ENCODE peak calls at places on chromosomes 5 and 9, in eight cellular contexts. One of them, this sample, is unnamed. For H3K4me1, the result is how much of the 10 kb centered on the place peaks cover.

GRCh38 chr5:42951169-42951846 is 88.8 kb downstream of the ANXA2R start:
- DNase-seq in CD8-positive, alpha-beta memory T cell: peak
- DNase-seq in heart right ventricle: peak
- DNase-seq in body of pancreas: peak
- DNase-seq in PC-3: no peak
- DNase-seq in A673: peak
- DNase-seq in transverse colon: peak
- DNase-seq in upper lobe of right lung: peak
- DNase-seq in this sample: no peak

GRCh38 chr5:74124826-74125225 is 498.8 kb downstream of the ARHGEF28 start:
- DNase-seq in CD8-positive, alpha-beta memory T cell: no peak
- DNase-seq in heart right ventricle: no peak
- DNase-seq in body of pancreas: no peak
- DNase-seq in PC-3: no peak
- DNase-seq in A673: no peak
- DNase-seq in transverse colon: no peak
- DNase-seq in upper lobe of right lung: no peak
- DNase-seq in this sample: no peak

GRCh38 chr9:89676281-89676680 is 71.5 kb downstream of the GADD45G start:
- DNase-seq in CD8-positive, alpha-beta memory T cell: no peak
- DNase-seq in heart right ventricle: peak
- DNase-seq in body of pancreas: peak
- DNase-seq in PC-3: no peak
- DNase-seq in A673: no peak
- DNase-seq in transverse colon: peak
- DNase-seq in upper lobe of right lung: peak
- DNase-seq in this sample: no peak

GRCh38 chr5:175288048-175288621 is 155.8 kb downstream of the DRD1 start:
- DNase-seq in CD8-positive, alpha-beta memory T cell: no peak
- DNase-seq in heart right ventricle: no peak
- DNase-seq in body of pancreas: no peak
- DNase-seq in PC-3: peak
- DNase-seq in A673: peak
- DNase-seq in transverse colon: no peak
- DNase-seq in upper lobe of right lung: no peak
- DNase-seq in this sample: no peak

GRCh38 chr5:35458824-35459207 is 158.8 kb upstream of the SPEF2 start:
- DNase-seq in CD8-positive, alpha-beta memory T cell: no peak
- DNase-seq in heart right ventricle: no peak
- DNase-seq in body of pancreas: peak
- DNase-seq in PC-3: no peak
- DNase-seq in A673: peak
- DNase-seq in transverse colon: peak
- DNase-seq in upper lobe of right lung: no peak
- DNase-seq in this sample: no peak

GRCh38 chr5:153807796-153808195 is 230.9 kb downstream of the FAM114A2 start:
- DNase-seq in CD8-positive, alpha-beta memory T cell: no peak
- DNase-seq in heart right ventricle: no peak
- DNase-seq in body of pancreas: no peak
- DNase-seq in PC-3: no peak
- DNase-seq in A673: no peak
- DNase-seq in transverse colon: no peak
- DNase-seq in upper lobe of right lung: no peak
- DNase-seq in this sample: no peak

GRCh38 chr5:64188776-64189175 is 23.1 kb downstream of the RNF180 start:
- DNase-seq in CD8-positive, alpha-beta memory T cell: no peak
- DNase-seq in heart right ventricle: no peak
- DNase-seq in body of pancreas: no peak
- DNase-seq in PC-3: no peak
- DNase-seq in A673: no peak
- DNase-seq in transverse colon: no peak
- DNase-seq in upper lobe of right lung: no peak
- DNase-seq in this sample: no peak

GRCh38 chr5:133230823-133231578 is 179.2 kb downstream of the HSPA4 start:
- DNase-seq in CD8-positive, alpha-beta memory T cell: no peak
- DNase-seq in heart right ventricle: no peak
- DNase-seq in body of pancreas: no peak
- DNase-seq in PC-3: no peak
- DNase-seq in A673: no peak
- DNase-seq in transverse colon: peak
- DNase-seq in upper lobe of right lung: no peak
- DNase-seq in this sample: no peak

GRCh38 chr9:88969646-88970373 is 21.5 kb upstream of the S1PR3 start:
- DNase-seq in CD8-positive, alpha-beta memory T cell: no peak
- DNase-seq in heart right ventricle: no peak
- DNase-seq in body of pancreas: no peak
- DNase-seq in PC-3: no peak
- DNase-seq in A673: no peak
- DNase-seq in transverse colon: no peak
- DNase-seq in upper lobe of right lung: no peak
- DNase-seq in this sample: no peak

GRCh38 chr9:91562412-91562811 is 138.8 kb upstream of the NFIL3 start:
- DNase-seq in CD8-positive, alpha-beta memory T cell: no peak
- DNase-seq in heart right ventricle: no peak
- DNase-seq in body of pancreas: no peak
- DNase-seq in PC-3: peak
- DNase-seq in A673: peak
- DNase-seq in transverse colon: no peak
- DNase-seq in upper lobe of right lung: no peak
- DNase-seq in this sample: no peak

GRCh38 chr5:67006152-67006848 is 190.3 kb downstream of the CD180 start:
- DNase-seq in CD8-positive, alpha-beta memory T cell: no peak
- DNase-seq in heart right ventricle: no peak
- DNase-seq in body of pancreas: no peak
- DNase-seq in PC-3: no peak
- DNase-seq in A673: no peak
- DNase-seq in transverse colon: no peak
- DNase-seq in upper lobe of right lung: no peak
- DNase-seq in this sample: no peak

GRCh38 chr5:67003373-67003905 is 193.2 kb downstream of the CD180 start:
- DNase-seq in CD8-positive, alpha-beta memory T cell: no peak
- DNase-seq in heart right ventricle: no peak
- DNase-seq in body of pancreas: no peak
- DNase-seq in PC-3: no peak
- DNase-seq in A673: no peak
- DNase-seq in transverse colon: no peak
- DNase-seq in upper lobe of right lung: no peak
- DNase-seq in this sample: no peak

GRCh38 chr5:67002832-67003231 is 193.8 kb downstream of the CD180 start:
- DNase-seq in CD8-positive, alpha-beta memory T cell: no peak
- DNase-seq in heart right ventricle: no peak
- DNase-seq in body of pancreas: no peak
- DNase-seq in PC-3: no peak
- DNase-seq in A673: no peak
- DNase-seq in transverse colon: no peak
- DNase-seq in upper lobe of right lung: no peak
- DNase-seq in this sample: no peak

GRCh38 chr5:67003906-67004729 is 192.5 kb downstream of the CD180 start:
- DNase-seq in CD8-positive, alpha-beta memory T cell: peak
- DNase-seq in heart right ventricle: peak
- DNase-seq in body of pancreas: peak
- DNase-seq in PC-3: peak
- DNase-seq in A673: peak
- DNase-seq in transverse colon: peak
- DNase-seq in upper lobe of right lung: peak
- DNase-seq in this sample: peak

GRCh38 chr5:67004730-67005350 is 191.8 kb downstream of the CD180 start:
- DNase-seq in CD8-positive, alpha-beta memory T cell: peak
- DNase-seq in heart right ventricle: no peak
- DNase-seq in body of pancreas: no peak
- DNase-seq in PC-3: no peak
- DNase-seq in A673: no peak
- DNase-seq in transverse colon: no peak
- DNase-seq in upper lobe of right lung: no peak
- DNase-seq in this sample: no peak
- H3K4me3 ChIP-seq in CD8-positive, alpha-beta memory T cell: peak
- H3K4me3 ChIP-seq in heart right ventricle: peak
- H3K4me3 ChIP-seq in body of pancreas: peak
- H3K4me3 ChIP-seq in PC-3: peak
- H3K4me3 ChIP-seq in A673: peak
- H3K4me3 ChIP-seq in transverse colon: peak
- H3K4me3 ChIP-seq in upper lobe of right lung: peak
- H3K4me3 ChIP-seq in this sample: peak

GRCh38 chr9:33233659-33234335 is 6.2 kb upstream of the SPINK4 start:
- DNase-seq in CD8-positive, alpha-beta memory T cell: no peak
- DNase-seq in heart right ventricle: no peak
- DNase-seq in body of pancreas: peak
- DNase-seq in PC-3: peak
- DNase-seq in A673: peak
- DNase-seq in transverse colon: peak
- DNase-seq in upper lobe of right lung: peak
- DNase-seq in this sample: no peak
- H3K4me1 ChIP-seq in CD8-positive, alpha-beta memory T cell: under half
- H3K4me1 ChIP-seq in heart right ventricle: under half
- H3K4me1 ChIP-seq in body of pancreas: under half
- H3K4me1 ChIP-seq in PC-3: half or more
- H3K4me1 ChIP-seq in A673: under half
- H3K4me1 ChIP-seq in transverse colon: under half
- H3K4me1 ChIP-seq in upper lobe of right lung: under half
- H3K4me1 ChIP-seq in this sample: under half

DNA sequence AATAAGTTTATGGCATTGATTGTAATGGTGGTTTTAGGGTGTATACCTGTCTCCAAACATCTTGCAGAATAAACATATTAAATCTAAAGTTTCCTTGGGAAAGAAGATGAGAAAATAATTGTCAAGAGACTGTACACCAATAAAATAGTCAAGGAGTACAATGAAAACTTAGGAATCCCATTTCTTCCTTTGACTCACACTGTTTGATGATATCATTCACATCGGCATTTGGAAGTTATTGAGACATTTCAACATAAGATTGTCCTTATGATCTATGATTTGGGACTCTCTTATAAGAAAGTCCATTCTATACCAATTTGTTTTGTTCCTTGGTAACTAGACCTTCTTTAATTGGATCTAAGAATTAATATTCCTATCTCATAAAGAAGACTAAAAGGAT is 482.7 kb downstream of the RAB3C start:
- DNase-seq in CD8-positive, alpha-beta memory T cell: no peak
- DNase-seq in heart right ventricle: no peak
- DNase-seq in body of pancreas: no peak
- DNase-seq in PC-3: peak
- DNase-seq in A673: no peak
- DNase-seq in transverse colon: no peak
- DNase-seq in upper lobe of right lung: no peak
- DNase-seq in this sample: no peak
- H3K4me3 ChIP-seq in CD8-positive, alpha-beta memory T cell: no peak
- H3K4me3 ChIP-seq in heart right ventricle: no peak
- H3K4me3 ChIP-seq in body of pancreas: no peak
- H3K4me3 ChIP-seq in PC-3: no peak
- H3K4me3 ChIP-seq in A673: no peak
- H3K4me3 ChIP-seq in transverse colon: no peak
- H3K4me3 ChIP-seq in upper lobe of right lung: no peak
- H3K4me3 ChIP-seq in this sample: no peak

GRCh38 chr5:148910216-148910615 is 83.8 kb downstream of the ADRB2 start:
- DNase-seq in CD8-positive, alpha-beta memory T cell: no peak
- DNase-seq in heart right ventricle: no peak
- DNase-seq in body of pancreas: no peak
- DNase-seq in PC-3: no peak
- DNase-seq in A673: no peak
- DNase-seq in transverse colon: no peak
- DNase-seq in upper lobe of right lung: no peak
- DNase-seq in this sample: no peak
- H3K4me1 ChIP-seq in CD8-positive, alpha-beta memory T cell: under half
- H3K4me1 ChIP-seq in heart right ventricle: under half
- H3K4me1 ChIP-seq in body of pancreas: under half
- H3K4me1 ChIP-seq in PC-3: half or more
- H3K4me1 ChIP-seq in A673: under half
- H3K4me1 ChIP-seq in transverse colon: under half
- H3K4me1 ChIP-seq in upper lobe of right lung: half or more
- H3K4me1 ChIP-seq in this sample: under half

GRCh38 chr9:113566011-113566711 is 102.6 kb downstream of the RGS3 start:
- DNase-seq in CD8-positive, alpha-beta memory T cell: no peak
- DNase-seq in heart right ventricle: no peak
- DNase-seq in body of pancreas: no peak
- DNase-seq in PC-3: no peak
- DNase-seq in A673: no peak
- DNase-seq in transverse colon: no peak
- DNase-seq in upper lobe of right lung: peak
- DNase-seq in this sample: no peak

GRCh38 chr9:113568081-113568435 is 104.5 kb downstream of the RGS3 start:
- DNase-seq in CD8-positive, alpha-beta memory T cell: no peak
- DNase-seq in heart right ventricle: no peak
- DNase-seq in body of pancreas: no peak
- DNase-seq in PC-3: no peak
- DNase-seq in A673: no peak
- DNase-seq in transverse colon: no peak
- DNase-seq in upper lobe of right lung: no peak
- DNase-seq in this sample: no peak

GRCh38 chr9:113564804-113565237 is 101.3 kb downstream of the RGS3 start:
- DNase-seq in CD8-positive, alpha-beta memory T cell: no peak
- DNase-seq in heart right ventricle: peak
- DNase-seq in body of pancreas: peak
- DNase-seq in PC-3: no peak
- DNase-seq in A673: peak
- DNase-seq in transverse colon: peak
- DNase-seq in upper lobe of right lung: peak
- DNase-seq in this sample: no peak

GRCh38 chr9:113567361-113568080 is 104.0 kb downstream of the RGS3 start:
- DNase-seq in CD8-positive, alpha-beta memory T cell: no peak
- DNase-seq in heart right ventricle: no peak
- DNase-seq in body of pancreas: no peak
- DNase-seq in PC-3: no peak
- DNase-seq in A673: no peak
- DNase-seq in transverse colon: no peak
- DNase-seq in upper lobe of right lung: peak
- DNase-seq in this sample: no peak

DNA sequence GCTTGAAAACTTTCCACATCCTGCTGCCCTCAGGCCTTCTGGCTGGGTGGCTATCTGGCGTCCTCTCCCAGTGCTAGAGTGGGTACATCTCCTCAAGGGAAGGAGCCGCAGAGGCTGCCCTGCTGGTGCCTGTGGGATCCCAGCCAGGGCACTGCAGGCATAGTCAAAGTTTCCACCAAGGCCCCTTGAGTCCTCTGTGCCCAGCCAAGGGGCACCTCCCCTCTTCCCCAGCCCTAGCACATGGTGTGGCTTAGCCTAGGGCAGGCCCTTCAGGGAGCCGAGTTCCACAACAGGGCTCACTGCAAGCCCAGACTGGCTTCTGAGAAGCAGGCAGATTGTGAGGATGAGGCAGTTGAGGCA is 103.2 kb downstream of the RGS3 start:
- DNase-seq in CD8-positive, alpha-beta memory T cell: no peak
- DNase-seq in heart right ventricle: no peak
- DNase-seq in body of pancreas: no peak
- DNase-seq in PC-3: no peak
- DNase-seq in A673: no peak
- DNase-seq in transverse colon: no peak
- DNase-seq in upper lobe of right lung: peak
- DNase-seq in this sample: no peak
- H3K4me3 ChIP-seq in CD8-positive, alpha-beta memory T cell: no peak
- H3K4me3 ChIP-seq in heart right ventricle: no peak
- H3K4me3 ChIP-seq in body of pancreas: no peak
- H3K4me3 ChIP-seq in PC-3: no peak
- H3K4me3 ChIP-seq in A673: no peak
- H3K4me3 ChIP-seq in transverse colon: no peak
- H3K4me3 ChIP-seq in upper lobe of right lung: peak
- H3K4me3 ChIP-seq in this sample: peak